ENCODE peak calls at places on chromosomes 11 and 22, in six cellular contexts. V is GM23338, Z is stomach, R is prostate gland, T is H1, O is HCT116. D is an unnamed sample.
A peak's percentile ranks its signal among the peaks of the same experiment; 100 is the strongest.

GRCh38 chr11:76615950-76616349 is 54.6 kb downstream of the LRRC32 start:
- DNase-seq in T (no peak), O (no peak), Z (peak; percentile 83), V (no peak), R (peak; percentile 43), D (no peak)

GRCh38 chr11:66326261-66327111 is 9.6 kb upstream of the CD248 start:
- DNase-seq in O (no peak), R (no peak), V (no peak), T (no peak), Z (no peak), D (no peak)

GRCh38 chr11:118651820-118652219 is 27.6 kb downstream of the TREH start:
- DNase-seq in V (no peak), R (no peak), O (no peak), T (no peak), Z (no peak), D (no peak)

GRCh38 chr11:23554002-23554401 is 693.7 kb upstream of the CCDC179 start:
- DNase-seq in Z (no peak), T (no peak), R (no peak), O (no peak), V (peak; percentile 23), D (no peak)

GRCh38 chr22:49382451-49382735 is 445.3 kb downstream of the BRD1 start:
- DNase-seq in O (no peak), R (no peak), Z (peak; percentile 8), T (no peak), V (no peak), D (no peak)

GRCh38 chr11:27230175-27230565 is 132.8 kb downstream of the CCDC34 start:
- DNase-seq in R (no peak), V (no peak), Z (no peak), T (no peak), O (no peak), D (no peak)

GRCh38 chr22:18032455-18033101 is 8.2 kb upstream of the MICAL3 start:
- DNase-seq in O (peak; percentile 60), V (no peak), R (no peak), Z (no peak), T (no peak), D (no peak)

GRCh38 chr11:11701070-11701469 is 79.3 kb upstream of the GALNT18 start:
- DNase-seq in T (no peak), V (no peak), R (no peak), O (peak; percentile 38), Z (no peak), D (no peak)

GRCh38 chr11:10651579-10652361 is 41.8 kb downstream of the IRAG1 start:
- DNase-seq in Z (no peak), R (no peak), V (no peak), T (no peak), O (peak; percentile 44), D (no peak)

GRCh38 chr11:8715501-8715900 is 32.9 kb downstream of the RPL27A start:
- DNase-seq in O (no peak), Z (no peak), T (no peak), V (no peak), R (no peak), D (no peak)

GRCh38 chr22:47328550-47329243 is 566.2 kb downstream of the TBC1D22A start:
- DNase-seq in T (no peak), R (no peak), O (peak; percentile 95), Z (no peak), V (no peak), D (peak; percentile 77)

GRCh38 chr11:94128171-94128745 is 383 bp upstream of the PANX1 start:
- DNase-seq in R (peak; percentile 20), Z (peak; percentile 38), O (no peak), V (peak; percentile 63), T (no peak), D (peak; percentile 89)

GRCh38 chr11:70210051-70210501 is 7.0 kb downstream of the FADD start:
- DNase-seq in V (no peak), T (no peak), R (no peak), O (no peak), Z (no peak), D (no peak)

GRCh38 chr11:120342226-120342625 is 6.0 kb downstream of the ARHGEF12 start:
- DNase-seq in Z (no peak), T (no peak), R (no peak), O (no peak), V (no peak), D (no peak)
- H3K4me1 ChIP-seq in Z (peaks cover 17% of the 10 kb centered on the region), T (peaks cover 7% of the 10 kb centered on the region), R (peaks cover 8% of the 10 kb centered on the region), O (peaks cover 72% of the 10 kb centered on the region), V (peaks cover 37% of the 10 kb centered on the region), D (peaks cover 84% of the 10 kb centered on the region)

GRCh38 chr11:124875943-124876817 is 10.9 kb downstream of the ROBO3 start:
- DNase-seq in Z (peak; percentile 82), R (peak; percentile 83), T (peak; percentile 78), O (peak; percentile 94), V (peak; percentile 94), D (no peak)
- TF ChIP-seq POLR2AphosphoS5 in Z (peak; percentile 52), R (peak; percentile 61), T (peak; percentile 47), O (peak; percentile 50), V (peak; percentile 62), D (peak; percentile 83)

GRCh38 chr11:114079406-114080072 is 20.0 kb downstream of the ZBTB16 start:
- DNase-seq in R (no peak), Z (no peak), O (no peak), V (no peak), T (no peak), D (no peak)
- H3K4me1 ChIP-seq in R (peaks cover 78% of the 10 kb centered on the region), Z (peaks cover 97% of the 10 kb centered on the region), O (no peaks in the 10 kb centered on the region), V (peaks cover 20% of the 10 kb centered on the region), T (peaks cover 11% of the 10 kb centered on the region), D (peaks cover 100% of the 10 kb centered on the region)

GRCh38 chr11:35178862-35179261 is 39.9 kb downstream of the CD44 start:
- DNase-seq in V (no peak), T (no peak), Z (no peak), R (no peak), O (no peak), D (no peak)

GRCh38 chr11:35182317-35182939 is 43.5 kb downstream of the CD44 start:
- DNase-seq in Z (no peak), V (no peak), R (peak; percentile 39), T (no peak), O (no peak), D (no peak)

GRCh38 chr11:35178067-35178805 is 39.3 kb downstream of the CD44 start:
- DNase-seq in T (no peak), R (no peak), O (no peak), V (no peak), Z (no peak), D (no peak)

GRCh38 chr11:35179466-35180135 is 40.6 kb downstream of the CD44 start:
- DNase-seq in Z (no peak), R (no peak), O (no peak), V (no peak), T (no peak), D (no peak)

GRCh38 chr11:35180311-35181233 is 41.6 kb downstream of the CD44 start:
- DNase-seq in T (no peak), R (no peak), Z (no peak), O (no peak), V (peak; percentile 35), D (no peak)
- TF ChIP-seq POLR2AphosphoS5 in T (no peak), R (no peak), Z (no peak), O (no peak), V (no peak), D (no peak)

GRCh38 chr11:120329556-120329955 is 4.5 kb downstream of the TLCD5 start:
- DNase-seq in R (no peak), Z (no peak), O (no peak), V (no peak), T (no peak), D (no peak)
- H3K4me1 ChIP-seq in R (no peaks in the 10 kb centered on the region), Z (peaks cover 7% of the 10 kb centered on the region), O (peaks cover 57% of the 10 kb centered on the region), V (peaks cover 7% of the 10 kb centered on the region), T (peaks cover 3% of the 10 kb centered on the region), D (peaks cover 55% of the 10 kb centered on the region)

GRCh38 chr11:13697710-13698109 is 29.2 kb downstream of the FAR1 start:
- DNase-seq in T (no peak), V (no peak), Z (no peak), O (no peak), R (no peak), D (no peak)

GRCh38 chr11:13691296-13691899 is 22.9 kb downstream of the FAR1 start:
- DNase-seq in Z (no peak), R (no peak), O (no peak), T (no peak), V (no peak), D (no peak)

GRCh38 chr11:13692172-13692571 is 23.7 kb downstream of the FAR1 start:
- DNase-seq in Z (no peak), R (no peak), O (no peak), T (no peak), V (no peak), D (no peak)

GRCh38 chr11:13695886-13696285 is 27.4 kb downstream of the FAR1 start:
- DNase-seq in V (no peak), Z (no peak), R (no peak), T (no peak), O (no peak), D (no peak)

GRCh38 chr11:13694115-13694514 is 25.6 kb downstream of the FAR1 start:
- DNase-seq in O (no peak), V (no peak), T (no peak), R (no peak), Z (no peak), D (no peak)
- TF ChIP-seq POLR2AphosphoS5 in O (no peak), V (no peak), T (no peak), R (no peak), Z (no peak), D (no peak)

GRCh38 chr11:128409476-128409875 is 177.9 kb downstream of the ETS1 start:
- DNase-seq in Z (no peak), V (no peak), O (no peak), R (no peak), T (no peak), D (no peak)
- H3K4me1 ChIP-seq in Z (no peaks in the 10 kb centered on the region), V (no peaks in the 10 kb centered on the region), O (no peaks in the 10 kb centered on the region), R (no peaks in the 10 kb centered on the region), T (no peaks in the 10 kb centered on the region), D (peaks cover 13% of the 10 kb centered on the region)

DNA sequence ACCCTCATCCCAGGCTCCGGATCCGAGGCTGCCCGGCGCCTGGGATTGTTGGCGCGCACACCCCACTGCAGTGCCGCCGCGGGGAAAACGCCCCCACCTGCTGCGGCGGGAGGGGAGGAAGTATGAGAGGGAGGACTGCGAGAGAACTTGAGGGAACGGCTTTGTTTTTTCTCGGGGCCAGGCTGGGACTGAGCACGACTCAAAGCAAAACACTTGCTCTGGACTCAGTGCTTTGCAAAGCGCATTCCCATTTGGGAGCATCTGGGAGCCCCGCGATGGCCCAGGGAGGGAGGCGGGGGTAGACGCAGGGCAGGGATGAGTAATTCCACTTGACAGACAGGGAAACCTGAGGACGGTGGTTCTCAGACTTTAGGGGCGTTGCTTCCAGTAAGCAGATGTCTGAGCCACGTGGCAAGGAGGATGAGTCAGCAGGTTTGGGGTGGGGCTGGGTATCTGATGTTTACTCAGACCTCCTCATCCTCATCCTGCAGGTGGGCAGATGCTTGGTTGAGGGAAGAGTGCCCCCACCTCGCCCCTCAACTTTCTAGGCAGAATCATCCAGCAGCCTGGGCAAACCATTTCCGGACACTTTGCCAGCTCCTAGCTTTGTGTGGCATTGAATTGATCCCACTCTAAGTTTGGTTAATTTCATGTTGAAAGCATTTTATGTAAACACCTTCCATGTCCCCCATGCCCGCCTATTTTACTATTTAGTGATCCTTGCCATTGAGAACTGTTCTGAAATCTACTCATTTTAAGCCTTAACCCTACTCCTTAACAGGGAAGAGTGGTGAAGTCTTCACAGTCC is 1.5 kb downstream of the MIAT start:
- DNase-seq in Z (peak; percentile 40), O (peak; percentile 88), V (peak; percentile 99), T (peak; percentile 85), R (peak; percentile 27), D (no peak)
- TF ChIP-seq POLR2AphosphoS5 in Z (no peak), O (peak; percentile 38), V (peak; percentile 55), T (no peak), R (no peak), D (peak; percentile 31)